ENCODE peak calls at places on chromosomes 11 and 22, in four cellular contexts. One of them, this sample, is unnamed. For H3K4me1, the result is how much of the 10 kb centered on the place peaks cover.

GRCh38 chr22:17784776-17785175 is 10.5 kb upstream of the BID start:
- DNase-seq in heart right ventricle: no peak
- DNase-seq in neuronal stem cell: no peak
- DNase-seq in HCT116: no peak
- DNase-seq in this sample: no peak

GRCh38 chr22:40289991-40290459 is 56.3 kb upstream of the ADSL start:
- DNase-seq in heart right ventricle: no peak
- DNase-seq in neuronal stem cell: no peak
- DNase-seq in HCT116: no peak
- DNase-seq in this sample: no peak

GRCh38 chr11:76436020-76436419 is 8.8 kb upstream of the EMSY start:
- DNase-seq in heart right ventricle: no peak
- DNase-seq in neuronal stem cell: no peak
- DNase-seq in HCT116: no peak
- DNase-seq in this sample: no peak

GRCh38 chr11:125348141-125348651 is 147.9 kb downstream of the FEZ1 start:
- DNase-seq in heart right ventricle: no peak
- DNase-seq in neuronal stem cell: peak
- DNase-seq in HCT116: no peak
- DNase-seq in this sample: no peak

GRCh38 chr11:44623321-44623715 is 57.9 kb downstream of the CD82 start:
- DNase-seq in heart right ventricle: peak
- DNase-seq in neuronal stem cell: no peak
- DNase-seq in HCT116: no peak
- DNase-seq in this sample: no peak

GRCh38 chr11:59053387-59053786 is 32.7 kb upstream of the GLYATL1B start:
- DNase-seq in heart right ventricle: peak
- DNase-seq in neuronal stem cell: peak
- DNase-seq in HCT116: peak
- DNase-seq in this sample: peak

GRCh38 chr11:125348704-125349635 is 147.1 kb downstream of the FEZ1 start:
- DNase-seq in heart right ventricle: peak
- DNase-seq in neuronal stem cell: no peak
- DNase-seq in HCT116: no peak
- DNase-seq in this sample: peak

GRCh38 chr22:22940961-22941605 is 53.5 kb downstream of the IGLL5 start:
- DNase-seq in heart right ventricle: no peak
- DNase-seq in neuronal stem cell: no peak
- DNase-seq in HCT116: no peak
- DNase-seq in this sample: no peak

GRCh38 chr11:86302092-86302793 is at the start of gene HIKESHI:
- DNase-seq in heart right ventricle: peak
- DNase-seq in neuronal stem cell: peak
- DNase-seq in HCT116: peak
- DNase-seq in this sample: peak

GRCh38 chr11:86303257-86303656 is 1.2 kb downstream of the HIKESHI start:
- DNase-seq in heart right ventricle: no peak
- DNase-seq in neuronal stem cell: no peak
- DNase-seq in HCT116: no peak
- DNase-seq in this sample: no peak

GRCh38 chr11:86301742-86302091 is 323 bp upstream of the HIKESHI start:
- DNase-seq in heart right ventricle: no peak
- DNase-seq in neuronal stem cell: no peak
- DNase-seq in HCT116: no peak
- DNase-seq in this sample: no peak
- H3K4me3 ChIP-seq in heart right ventricle: peak
- H3K4me3 ChIP-seq in neuronal stem cell: no peak
- H3K4me3 ChIP-seq in HCT116: peak
- H3K4me3 ChIP-seq in this sample: peak

DNA sequence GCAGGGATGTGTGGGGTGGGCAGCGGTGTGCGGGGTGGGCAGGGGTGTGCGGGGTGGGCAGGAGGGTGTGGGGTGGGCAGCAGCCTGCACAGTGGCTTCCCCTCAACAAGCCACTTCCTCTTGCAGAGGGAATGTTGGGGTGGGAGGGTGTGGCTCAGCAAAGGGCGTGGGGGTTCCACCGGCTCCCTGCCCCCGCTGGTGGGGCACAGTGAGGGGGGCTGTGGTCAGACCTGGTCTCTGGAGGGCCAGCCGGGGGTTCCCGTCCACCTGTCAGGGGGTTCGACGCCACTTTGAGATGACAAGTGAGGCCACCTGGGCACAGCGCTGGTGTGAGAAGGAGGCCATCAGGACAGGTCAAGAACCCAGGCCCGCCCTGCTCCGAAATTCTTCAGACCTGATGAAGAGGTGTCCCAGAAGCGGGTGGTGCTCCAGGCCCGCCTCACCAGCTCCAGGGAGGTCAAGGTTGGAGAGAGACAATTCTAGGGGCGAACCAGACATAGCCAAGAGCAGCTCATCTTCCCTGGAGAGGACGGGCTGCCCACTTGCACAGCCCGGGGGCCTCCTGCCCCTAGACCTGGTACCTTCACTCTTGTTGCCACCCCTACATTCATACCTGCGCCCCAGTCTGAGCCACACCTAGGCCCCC is 1.3 kb downstream of the C11orf21 start:
- DNase-seq in heart right ventricle: no peak
- DNase-seq in neuronal stem cell: no peak
- DNase-seq in HCT116: no peak
- DNase-seq in this sample: no peak
- H3K4me1 ChIP-seq in heart right ventricle: under half
- H3K4me1 ChIP-seq in neuronal stem cell: under half
- H3K4me1 ChIP-seq in HCT116: under half
- H3K4me1 ChIP-seq in this sample: under half

DNA sequence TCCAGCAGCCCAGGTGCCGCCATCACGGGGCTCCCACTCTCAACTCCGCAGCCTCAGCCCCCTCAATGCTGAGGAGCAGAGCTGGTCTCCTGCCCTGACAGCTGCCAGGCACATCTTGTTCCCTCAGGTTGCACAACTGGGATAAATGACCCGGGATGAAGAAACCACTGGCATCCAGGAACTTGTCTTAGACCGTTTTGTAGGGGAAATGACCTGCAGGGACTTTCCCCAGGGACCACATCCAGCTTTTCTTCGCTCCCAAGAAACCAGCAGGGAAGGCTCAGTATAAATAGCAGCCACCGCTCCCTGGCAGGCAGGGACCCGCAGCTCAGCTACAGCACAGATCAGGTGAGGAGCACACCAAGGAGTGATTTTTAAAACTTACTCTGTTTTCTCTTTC is at the start of gene SAA1:
- DNase-seq in heart right ventricle: no peak
- DNase-seq in neuronal stem cell: no peak
- DNase-seq in HCT116: no peak
- DNase-seq in this sample: no peak
- H3K4me3 ChIP-seq in heart right ventricle: no peak
- H3K4me3 ChIP-seq in neuronal stem cell: no peak
- H3K4me3 ChIP-seq in HCT116: no peak
- H3K4me3 ChIP-seq in this sample: no peak

DNA sequence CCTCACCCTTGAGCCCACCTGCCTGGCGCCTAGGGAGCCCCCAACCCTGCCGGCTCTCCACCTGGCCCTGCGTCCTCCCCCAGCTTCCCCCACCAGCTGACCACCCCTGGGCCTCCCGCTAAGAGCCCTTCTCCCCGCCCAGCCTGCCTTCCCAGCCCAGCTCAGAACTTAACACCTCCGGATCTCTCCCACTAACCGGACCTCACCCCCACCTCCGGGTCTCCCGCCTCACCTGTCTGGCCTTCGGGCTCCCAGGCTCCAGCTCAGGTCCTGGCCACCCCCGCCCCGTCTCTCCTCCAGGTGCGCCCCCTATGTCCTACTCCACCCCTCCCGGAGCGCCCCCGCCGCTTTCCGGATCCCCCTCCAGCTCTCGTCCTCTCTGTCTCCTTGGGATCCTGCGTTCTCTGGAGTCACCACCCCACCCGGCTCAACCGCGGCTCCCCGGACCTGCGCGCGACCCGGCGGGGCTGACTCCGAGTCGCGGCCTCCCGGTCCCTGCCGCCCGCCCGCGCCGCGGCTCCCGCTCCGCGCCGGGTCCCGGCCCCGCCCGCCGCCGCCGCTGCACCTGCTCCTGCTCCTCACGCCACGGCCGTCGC is at the start of gene KCNJ11:
- DNase-seq in heart right ventricle: no peak
- DNase-seq in neuronal stem cell: no peak
- DNase-seq in HCT116: no peak
- DNase-seq in this sample: no peak
- H3K4me1 ChIP-seq in heart right ventricle: under half
- H3K4me1 ChIP-seq in neuronal stem cell: under half
- H3K4me1 ChIP-seq in HCT116: under half
- H3K4me1 ChIP-seq in this sample: under half

GRCh38 chr11:128477811-128478210 is 109.5 kb downstream of the ETS1 start:
- DNase-seq in heart right ventricle: no peak
- DNase-seq in neuronal stem cell: no peak
- DNase-seq in HCT116: no peak
- DNase-seq in this sample: no peak

GRCh38 chr11:128480066-128480465 is 107.3 kb downstream of the ETS1 start:
- DNase-seq in heart right ventricle: no peak
- DNase-seq in neuronal stem cell: no peak
- DNase-seq in HCT116: no peak
- DNase-seq in this sample: no peak

GRCh38 chr11:128476031-128476430 is 111.3 kb downstream of the ETS1 start:
- DNase-seq in heart right ventricle: no peak
- DNase-seq in neuronal stem cell: no peak
- DNase-seq in HCT116: no peak
- DNase-seq in this sample: no peak

GRCh38 chr11:128476729-128477128 is 110.6 kb downstream of the ETS1 start:
- DNase-seq in heart right ventricle: no peak
- DNase-seq in neuronal stem cell: no peak
- DNase-seq in HCT116: no peak
- DNase-seq in this sample: no peak

DNA sequence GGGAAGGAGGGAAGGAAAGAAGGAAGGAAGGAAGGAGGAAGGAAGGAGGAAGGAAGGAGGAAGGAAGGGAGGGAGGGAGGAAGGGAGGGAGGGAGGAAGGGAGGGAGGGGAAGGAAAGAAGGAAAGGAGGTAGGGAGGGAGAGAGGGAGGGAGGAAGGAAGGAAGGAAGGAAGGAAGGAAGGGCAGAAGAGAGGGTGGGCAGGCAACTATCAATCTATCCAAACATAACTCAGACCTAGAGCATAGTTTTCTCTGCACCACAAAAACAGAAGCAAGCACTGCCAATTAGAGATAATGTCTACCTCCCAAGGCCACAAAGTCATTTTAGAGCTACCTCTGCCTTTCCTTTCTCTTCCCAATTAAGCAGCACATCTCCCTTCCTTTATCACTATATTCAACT is 109.1 kb downstream of the ETS1 start:
- DNase-seq in heart right ventricle: no peak
- DNase-seq in neuronal stem cell: no peak
- DNase-seq in HCT116: no peak
- DNase-seq in this sample: no peak
- H3K4me3 ChIP-seq in heart right ventricle: no peak
- H3K4me3 ChIP-seq in neuronal stem cell: no peak
- H3K4me3 ChIP-seq in HCT116: no peak
- H3K4me3 ChIP-seq in this sample: no peak

GRCh38 chr22:50701428-50702154 is 29.0 kb downstream of the SHANK3 start:
- DNase-seq in heart right ventricle: no peak
- DNase-seq in neuronal stem cell: no peak
- DNase-seq in HCT116: no peak
- DNase-seq in this sample: no peak

GRCh38 chr22:50701076-50701419 is 28.4 kb downstream of the SHANK3 start:
- DNase-seq in heart right ventricle: no peak
- DNase-seq in neuronal stem cell: no peak
- DNase-seq in HCT116: no peak
- DNase-seq in this sample: no peak

GRCh38 chr22:50699001-50699753 is 26.6 kb downstream of the SHANK3 start:
- DNase-seq in heart right ventricle: no peak
- DNase-seq in neuronal stem cell: no peak
- DNase-seq in HCT116: no peak
- DNase-seq in this sample: no peak

GRCh38 chr22:50699754-50700386 is 27.2 kb downstream of the SHANK3 start:
- DNase-seq in heart right ventricle: no peak
- DNase-seq in neuronal stem cell: no peak
- DNase-seq in HCT116: no peak
- DNase-seq in this sample: no peak

DNA sequence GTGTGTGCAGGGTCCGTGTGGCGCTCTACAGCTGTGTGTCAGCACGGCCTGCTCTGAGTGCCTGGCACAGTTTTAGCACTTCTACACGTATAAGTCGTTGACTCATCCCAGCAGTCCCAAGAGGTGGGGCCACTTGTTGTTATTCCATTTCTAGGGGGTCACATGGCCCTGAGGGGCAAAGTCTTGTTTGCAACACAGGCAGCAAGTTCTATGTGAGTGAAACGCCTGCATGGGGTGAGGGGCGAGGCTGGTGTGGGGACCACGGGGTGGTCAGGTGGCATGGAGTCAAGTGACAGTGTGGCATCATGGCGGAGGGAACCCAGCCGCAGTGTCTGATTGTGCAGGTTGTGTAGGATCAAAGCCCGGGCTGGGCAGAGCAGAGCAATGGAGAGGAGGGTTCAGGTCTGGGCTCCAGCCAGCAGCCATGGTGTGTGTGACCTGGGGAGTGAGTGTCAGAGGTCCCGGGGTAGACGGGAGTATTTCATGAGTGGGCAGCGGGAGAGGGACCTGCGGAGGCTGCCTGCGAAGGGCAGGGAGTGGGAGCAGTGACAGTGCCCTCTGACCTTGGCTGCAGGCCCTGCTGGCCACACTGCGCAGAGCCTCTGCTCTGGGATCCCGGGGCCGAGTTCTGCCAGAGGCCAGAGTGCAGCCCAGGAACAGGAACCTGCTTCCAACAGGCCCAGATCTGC is 27.9 kb downstream of the SHANK3 start:
- DNase-seq in heart right ventricle: no peak
- DNase-seq in neuronal stem cell: no peak
- DNase-seq in HCT116: no peak
- DNase-seq in this sample: no peak
- H3K4me1 ChIP-seq in heart right ventricle: under half
- H3K4me1 ChIP-seq in neuronal stem cell: under half
- H3K4me1 ChIP-seq in HCT116: under half
- H3K4me1 ChIP-seq in this sample: under half

GRCh38 chr11:1656061-1656441 is 26.5 kb downstream of the KRTAP5-5 start:
- DNase-seq in heart right ventricle: no peak
- DNase-seq in neuronal stem cell: no peak
- DNase-seq in HCT116: no peak
- DNase-seq in this sample: no peak
- H3K4me3 ChIP-seq in heart right ventricle: no peak
- H3K4me3 ChIP-seq in neuronal stem cell: no peak
- H3K4me3 ChIP-seq in HCT116: no peak
- H3K4me3 ChIP-seq in this sample: no peak

DNA sequence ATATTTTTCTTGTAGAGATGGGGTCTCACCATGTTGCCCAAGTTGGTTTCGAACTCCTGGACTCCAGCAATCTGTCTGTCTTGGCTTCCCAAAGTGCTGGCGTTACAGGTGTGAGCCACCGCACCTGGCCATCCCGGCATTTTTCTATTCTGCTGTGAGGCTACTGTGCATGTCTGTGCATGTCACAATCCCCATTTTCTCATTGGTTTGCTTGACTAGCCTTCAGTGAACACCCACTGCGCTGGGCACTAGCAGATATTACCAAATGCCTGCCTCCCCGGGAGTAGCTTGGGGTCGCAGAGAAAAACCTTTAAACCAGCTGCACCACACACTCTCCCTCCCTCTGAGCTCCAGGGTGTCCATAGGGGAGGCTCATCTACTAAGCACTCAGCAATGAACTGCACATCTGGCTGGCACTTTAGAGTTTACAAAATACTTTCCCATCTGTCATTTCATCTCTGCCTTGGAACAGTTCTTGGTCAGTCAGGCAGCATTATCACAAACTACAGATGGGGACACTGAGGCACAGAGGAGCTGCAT is 4.9 kb downstream of the CSNK1E start:
- DNase-seq in heart right ventricle: no peak
- DNase-seq in neuronal stem cell: no peak
- DNase-seq in HCT116: no peak
- DNase-seq in this sample: no peak
- H3K4me1 ChIP-seq in heart right ventricle: under half
- H3K4me1 ChIP-seq in neuronal stem cell: under half
- H3K4me1 ChIP-seq in HCT116: under half
- H3K4me1 ChIP-seq in this sample: under half